ENCODE peak calls at places on chromosomes 7 and 10, in ten cellular contexts. I is A549, K is NCI-H82, Z is spleen, F is SK-MEL-5, C is AG09319, W is Daoy, H is fibroblast of mammary gland, E is SK-N-SH, G is NCI-H1105 treated with DMSO at 0.1 percent for 48 hours. Y is an unnamed sample.

GRCh38 chr7:75879771-75880184 is 944 bp downstream of the RHBDD2 start:
- DNase-seq in Z (no peak), K (no peak), H (peak), W (peak), G (no peak), F (peak), I (no peak), C (peak), E (peak), Y (no peak)

GRCh38 chr7:53690411-53690810 is 655.0 kb downstream of the POM121L12 start:
- DNase-seq in Z (no peak), F (no peak), K (no peak), C (no peak), I (no peak), E (no peak), H (no peak), W (no peak), G (no peak), Y (no peak)

GRCh38 chr7:39847227-39847626 is 102.8 kb upstream of the CDK13 start:
- DNase-seq in F (no peak), H (no peak), I (no peak), G (no peak), E (no peak), W (no peak), Z (no peak), K (no peak), C (no peak), Y (no peak)

GRCh38 chr7:155531686-155532085 is 14.7 kb downstream of the CNPY1 start:
- DNase-seq in W (no peak), E (no peak), H (no peak), I (no peak), C (no peak), G (no peak), K (peak), F (no peak), Z (peak), Y (peak)

GRCh38 chr7:79050592-79050991 is 402.9 kb downstream of the MAGI2 start:
- DNase-seq in H (peak), K (no peak), I (no peak), G (peak), E (no peak), Z (no peak), F (peak), W (no peak), C (peak), Y (peak)

GRCh38 chr10:17811466-17811865 is 2.3 kb downstream of the MRC1 start:
- DNase-seq in C (no peak), K (no peak), E (no peak), Z (no peak), I (no peak), G (no peak), F (no peak), H (no peak), W (no peak), Y (no peak)

GRCh38 chr10:13885238-13885990 is 298.6 kb downstream of the PRPF18 start:
- DNase-seq in E (no peak), Z (no peak), G (no peak), F (peak), I (no peak), H (no peak), K (no peak), W (no peak), C (no peak), Y (no peak)

GRCh38 chr7:88546808-88547207 is 212.7 kb upstream of the ZNF804B start:
- DNase-seq in E (peak), G (peak), F (peak), W (peak), K (peak), Z (no peak), I (peak), H (peak), C (no peak), Y (peak)

GRCh38 chr7:33807779-33808482 is 97.4 kb upstream of the BMPER start:
- DNase-seq in C (peak), Z (no peak), H (peak), F (peak), I (peak), G (peak), E (peak), W (peak), K (peak), Y (peak)

GRCh38 chr10:26481914-26482550 is 43.9 kb downstream of the APBB1IP start:
- DNase-seq in G (no peak), E (no peak), I (no peak), Z (no peak), F (no peak), C (no peak), K (no peak), W (no peak), H (no peak), Y (no peak)

GRCh38 chr7:143331179-143331825 is 15.4 kb downstream of the CLCN1 start:
- DNase-seq in Z (no peak), H (peak), G (no peak), I (peak), F (no peak), E (no peak), W (peak), K (no peak), C (peak), Y (peak)

GRCh38 chr10:96935810-96936209 is 103.7 kb downstream of the LCOR start:
- DNase-seq in I (no peak), G (no peak), C (no peak), W (no peak), K (no peak), Z (no peak), H (no peak), F (no peak), E (no peak), Y (no peak)

GRCh38 chr10:73915206-73915851 is 4.4 kb downstream of the PLAU start:
- DNase-seq in G (no peak), C (no peak), F (no peak), I (no peak), Z (no peak), W (no peak), E (no peak), K (no peak), H (no peak), Y (peak)

GRCh38 chr10:397321-398068 is 262.2 kb downstream of the ZMYND11 start:
- DNase-seq in I (no peak), K (no peak), Z (no peak), G (no peak), W (no peak), E (no peak), H (no peak), F (no peak), C (no peak), Y (no peak)

GRCh38 chr7:157678503-157678902 is 341.7 kb downstream of the DNAJB6 start:
- DNase-seq in W (peak), C (no peak), I (no peak), H (no peak), K (no peak), E (no peak), F (no peak), G (no peak), Z (no peak), Y (no peak)

GRCh38 chr7:44769381-44770209 is 20.9 kb downstream of the ZMIZ2 start:
- DNase-seq in H (peak), K (no peak), F (no peak), I (no peak), W (peak), Z (no peak), G (no peak), E (no peak), C (no peak), Y (no peak)

GRCh38 chr7:151265351-151265931 is 16.9 kb upstream of the SMARCD3 start:
- DNase-seq in H (no peak), F (no peak), G (no peak), W (no peak), C (no peak), I (no peak), Z (peak), E (no peak), K (no peak), Y (no peak)

GRCh38 chr10:92413011-92413410 is 122.0 kb downstream of the MARCHF5 start:
- DNase-seq in G (no peak), F (no peak), E (no peak), I (no peak), W (no peak), C (no peak), Z (no peak), H (no peak), K (peak), Y (no peak)

GRCh38 chr7:155296788-155297516 is 726 bp upstream of the INSIG1 start:
- DNase-seq in K (peak), E (no peak), I (peak), F (peak), G (peak), C (peak), W (peak), Z (peak), H (peak), Y (peak)

GRCh38 chr7:4725014-4725951 is 43.2 kb downstream of the FOXK1 start:
- DNase-seq in C (peak), K (no peak), G (no peak), I (peak), F (peak), H (peak), W (peak), Z (peak), E (peak), Y (peak)

GRCh38 chr10:59434463-59435326 is 72.3 kb upstream of the FAM13C start:
- DNase-seq in W (peak), C (no peak), Z (no peak), H (peak), F (no peak), K (no peak), G (no peak), I (no peak), E (no peak), Y (peak)

GRCh38 chr10:52609071-52609470 is 163.5 kb downstream of the MBL2 start:
- DNase-seq in H (no peak), K (no peak), C (no peak), Z (no peak), E (no peak), W (no peak), G (no peak), I (no peak), F (no peak), Y (no peak)

GRCh38 chr7:5532520-5533335 is 109.1 kb upstream of the TNRC18 start:
- DNase-seq in E (peak), H (no peak), C (no peak), K (no peak), Z (peak), W (no peak), F (no peak), I (no peak), G (no peak), Y (no peak)

GRCh38 chr7:135753616-135754413 is 5.2 kb upstream of the FAM180A start:
- DNase-seq in K (no peak), F (no peak), C (no peak), I (no peak), Z (no peak), G (no peak), H (no peak), E (no peak), W (no peak), Y (no peak)